ENCODE peak calls at places on chromosomes 13 and 19, in ten cellular contexts. T, R, N, M, C, V, U, G, X and A are unnamed samples.
A peak's percentile ranks its signal among the peaks of the same experiment; 100 is the strongest.

GRCh38 chr19:57443121-57443696 is 8.1 kb downstream of the ZNF749 start:
- DNase-seq in X (no peak), N (no peak), C (no peak), T (no peak), G (no peak), M (no peak), V (no peak), U (no peak), R (no peak), A (no peak)

GRCh38 chr13:80173224-80173623 is 167.7 kb downstream of the SPRY2 start:
- DNase-seq in T (no peak), X (no peak), U (no peak), V (no peak), R (no peak), G (peak; percentile 42), M (no peak), C (no peak), N (no peak), A (no peak)

GRCh38 chr19:23377276-23377675 is 18.0 kb downstream of the ZNF91 start:
- DNase-seq in R (no peak), X (no peak), N (no peak), U (no peak), M (no peak), G (no peak), T (no peak), V (no peak), C (no peak), A (no peak)

GRCh38 chr19:40662925-40663711 is 27.3 kb downstream of the NUMBL start:
- DNase-seq in N (peak; percentile 93), V (peak; percentile 95), G (peak; percentile 89), R (peak; percentile 95), U (peak; percentile 96), C (peak; percentile 85), T (peak; percentile 52), M (peak; percentile 91), X (peak; percentile 91), A (peak; percentile 79)

GRCh38 chr19:13850910-13851753 is 25.8 kb upstream of the NANOS3 start:
- DNase-seq in U (no peak), X (peak; percentile 80), T (peak; percentile 95), R (peak; percentile 97), V (peak; percentile 95), G (peak; percentile 90), C (no peak), N (peak; percentile 85), M (peak; percentile 91), A (peak; percentile 83)

GRCh38 chr19:55488986-55489710 is 912 bp downstream of the SSC5D start:
- DNase-seq in M (no peak), G (no peak), X (no peak), R (no peak), N (no peak), T (no peak), V (no peak), C (no peak), U (no peak), A (no peak)

GRCh38 chr13:50129923-50130685 is 114.9 kb downstream of the KCNRG start:
- DNase-seq in G (no peak), N (no peak), V (peak; percentile 88), T (peak; percentile 17), U (peak; percentile 28), C (no peak), R (peak; percentile 81), M (peak; percentile 31), X (peak; percentile 63), A (no peak)

GRCh38 chr19:41945135-41945766 is 13.9 kb downstream of the RABAC1 start:
- DNase-seq in M (no peak), C (peak; percentile 93), V (no peak), R (no peak), X (no peak), G (no peak), U (no peak), T (no peak), N (no peak), A (no peak)

GRCh38 chr13:103788061-103788652 is 721.9 kb upstream of the SLC10A2 start:
- DNase-seq in C (no peak), M (peak; percentile 7), N (no peak), V (no peak), R (no peak), T (peak; percentile 5), G (no peak), U (no peak), X (no peak), A (no peak)
- TF ChIP-seq CTCF in C (peak; percentile 16), M (peak; percentile 29), N (no peak), V (no peak), R (no peak), T (peak; percentile 36), G (no peak), U (peak; percentile 50), X (no peak), A (no peak)

GRCh38 chr19:7393459-7393858 is 44.7 kb downstream of the ARHGEF18 start:
- DNase-seq in V (no peak), N (no peak), R (no peak), X (no peak), G (no peak), U (no peak), T (no peak), M (no peak), C (no peak), A (no peak)

GRCh38 chr19:7395360-7395781 is 46.6 kb downstream of the ARHGEF18 start:
- DNase-seq in C (peak; percentile 18), X (no peak), V (no peak), N (no peak), U (no peak), M (peak; percentile 22), T (no peak), R (no peak), G (no peak), A (no peak)

GRCh38 chr19:7395793-7396192 is 47.1 kb downstream of the ARHGEF18 start:
- DNase-seq in G (no peak), T (no peak), M (no peak), U (no peak), R (no peak), X (no peak), C (peak; percentile 15), V (no peak), N (no peak), A (no peak)

GRCh38 chr19:7393934-7394508 is 45.3 kb downstream of the ARHGEF18 start:
- DNase-seq in C (no peak), X (no peak), U (no peak), R (no peak), M (no peak), N (no peak), T (no peak), G (no peak), V (no peak), A (no peak)

DNA sequence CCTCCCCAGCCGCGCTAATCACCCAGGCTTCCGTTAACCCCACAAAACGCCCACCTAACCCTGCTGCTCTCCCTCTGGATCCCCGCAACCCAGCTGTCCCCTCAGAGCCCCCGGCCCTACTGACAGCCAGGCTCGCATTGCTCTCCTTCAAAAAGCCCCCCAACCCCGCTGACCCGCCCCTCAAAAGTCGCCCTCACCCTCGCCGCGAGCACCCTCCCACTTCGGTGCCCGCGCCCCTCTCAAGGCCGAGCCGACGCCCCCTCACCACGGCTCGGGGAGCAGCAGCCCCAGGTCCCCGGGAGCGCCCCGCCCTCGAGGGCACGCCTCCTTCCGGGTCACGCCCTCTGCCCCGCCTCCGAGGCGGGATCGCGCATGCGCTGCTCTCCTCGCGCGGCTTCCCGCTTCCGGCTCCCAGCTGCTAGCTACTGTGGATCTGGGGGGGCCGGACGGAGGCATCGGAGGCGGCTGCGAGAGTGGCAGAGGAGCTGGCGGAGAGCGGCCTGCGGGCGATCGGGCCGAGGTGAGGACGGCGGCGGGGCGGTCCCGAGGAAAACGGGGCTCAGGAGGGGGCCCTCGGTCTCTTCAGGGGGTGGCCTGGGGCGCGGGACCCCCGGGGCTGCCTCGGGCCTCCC is 46.1 kb downstream of the ARHGEF18 start:
- DNase-seq in R (peak; percentile 93), M (peak; percentile 90), U (peak; percentile 90), X (peak; percentile 71), V (peak; percentile 94), C (peak; percentile 91), G (peak; percentile 88), N (peak; percentile 92), T (peak; percentile 68), A (peak; percentile 79)
- TF ChIP-seq CTCF in R (no peak), M (no peak), U (no peak), X (no peak), V (no peak), C (no peak), G (no peak), N (peak; percentile 11), T (peak; percentile 16), A (no peak)

DNA sequence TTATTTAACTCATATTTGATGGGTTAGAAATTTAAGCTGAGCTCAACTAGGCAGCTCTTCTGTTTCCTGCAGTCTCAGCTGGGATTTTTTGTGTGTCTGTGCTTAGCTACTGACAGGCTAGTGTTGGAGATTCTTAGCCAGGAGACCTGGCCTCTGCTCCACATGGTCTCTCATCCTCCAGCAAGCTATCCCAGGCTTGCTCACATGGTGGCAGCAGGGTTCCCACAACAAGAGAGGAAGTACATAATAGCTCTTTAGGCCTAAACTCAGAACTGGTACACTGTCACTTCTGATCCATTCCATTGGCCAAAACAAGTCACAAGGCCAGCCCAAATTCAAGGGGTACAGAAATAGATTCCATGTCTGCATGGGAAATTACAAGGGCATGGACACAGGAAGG is 406.2 kb downstream of the SUCLA2 start:
- DNase-seq in M (peak; percentile 21), G (no peak), U (no peak), N (no peak), T (peak; percentile 18), X (no peak), R (no peak), C (no peak), V (no peak), A (no peak)
- TF ChIP-seq CTCF in M (peak; percentile 15), G (no peak), U (peak; percentile 20), N (no peak), T (peak; percentile 47), X (no peak), R (no peak), C (peak; percentile 11), V (no peak), A (no peak)

GRCh38 chr19:5536337-5536894 is 31.3 kb downstream of the TINCR start:
- DNase-seq in N (peak; percentile 70), V (peak; percentile 62), C (no peak), X (no peak), T (peak; percentile 68), M (peak; percentile 23), G (peak; percentile 43), U (peak; percentile 57), R (no peak), A (no peak)

GRCh38 chr19:5537870-5538269 is 29.9 kb downstream of the TINCR start:
- DNase-seq in T (no peak), N (no peak), U (no peak), V (no peak), M (no peak), C (no peak), G (no peak), X (no peak), R (no peak), A (no peak)

GRCh38 chr19:5530701-5531100 is 37.1 kb downstream of the TINCR start:
- DNase-seq in T (no peak), R (no peak), G (no peak), C (no peak), V (no peak), N (no peak), X (no peak), M (no peak), U (no peak), A (no peak)

GRCh38 chr19:5533257-5533656 is 34.5 kb downstream of the TINCR start:
- DNase-seq in M (no peak), V (no peak), X (no peak), T (no peak), U (no peak), N (no peak), G (no peak), R (no peak), C (no peak), A (no peak)

DNA sequence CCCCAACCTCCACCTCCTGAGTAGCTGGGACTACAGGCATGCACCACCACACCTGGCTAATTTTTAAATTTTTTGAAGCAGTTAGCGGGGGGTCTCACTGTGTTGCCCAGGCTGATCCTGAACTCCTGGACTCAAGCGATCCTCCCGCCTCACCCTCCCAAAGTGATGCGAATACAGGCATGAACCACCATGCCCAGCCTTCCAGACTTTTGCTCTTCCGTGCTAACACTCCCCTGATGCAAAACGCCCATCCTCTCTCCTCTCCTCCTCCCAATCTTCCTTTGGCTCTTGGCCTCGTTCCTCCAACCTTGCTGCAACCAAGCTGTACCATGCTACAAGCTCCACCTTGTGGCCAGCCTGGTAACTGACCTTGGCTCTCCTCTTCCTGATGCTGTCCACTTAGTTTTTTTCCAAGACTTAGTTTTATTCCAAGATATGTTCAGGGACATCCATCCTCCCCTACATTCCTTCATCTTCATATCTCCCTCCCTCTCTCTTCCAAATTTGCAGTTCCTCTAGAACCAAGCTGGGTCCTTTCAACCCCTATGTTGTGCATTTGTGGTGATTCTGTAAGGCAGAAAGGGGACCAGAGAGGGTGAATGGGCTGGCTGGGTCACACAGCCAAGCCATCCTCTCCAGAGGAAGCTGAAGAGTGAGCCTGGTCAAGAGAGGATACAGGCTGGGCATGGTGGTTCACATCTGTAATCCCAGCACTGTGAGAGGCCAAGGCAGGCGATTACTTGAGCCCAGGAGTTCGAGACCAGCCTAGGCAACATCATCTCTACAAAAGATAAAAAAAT is 32.8 kb downstream of the TINCR start:
- DNase-seq in R (no peak), T (no peak), X (no peak), M (no peak), N (no peak), C (no peak), V (no peak), U (peak; percentile 52), G (no peak), A (no peak)
- TF ChIP-seq CTCF in R (peak; percentile 21), T (peak; percentile 65), X (no peak), M (peak; percentile 46), N (peak; percentile 2), C (peak; percentile 54), V (no peak), U (peak; percentile 68), G (no peak), A (peak; percentile 23)